ENCODE peak calls at places on chromosomes 3 and 15, in six cellular contexts. P is hepatocyte, T is fibroblast of mammary gland, J is WERI-Rb-1, Q is MM.1S, R is IMR-90. F is an unnamed sample.

GRCh38 chr3:54846085-54846484 is 81.8 kb downstream of the LRTM1 start:
- DNase-seq in J (no peak), T (no peak), Q (no peak), R (no peak), P (no peak), F (no peak)

GRCh38 chr3:116341916-116342315 is 103.4 kb downstream of the LSAMP start:
- DNase-seq in P (no peak), Q (no peak), T (no peak), R (no peak), J (no peak), F (no peak)

GRCh38 chr3:191217331-191217730 is 18.3 kb downstream of the OSTN start:
- DNase-seq in R (no peak), T (peak; percentile 72), P (no peak), J (no peak), Q (no peak), F (peak; percentile 16)

GRCh38 chr3:102068736-102069135 is 219.4 kb downstream of the NFKBIZ start:
- DNase-seq in J (no peak), Q (no peak), T (no peak), R (no peak), P (no peak), F (no peak)

GRCh38 chr15:36498922-36499321 is 80.5 kb upstream of the CDIN1 start:
- DNase-seq in R (no peak), J (no peak), T (no peak), Q (no peak), P (no peak), F (no peak)

GRCh38 chr15:27454281-27455060 is 483.5 kb downstream of the GABRG3 start:
- DNase-seq in R (peak; percentile 54), Q (no peak), T (peak; percentile 67), J (no peak), P (peak; percentile 24), F (no peak)

GRCh38 chr15:76139368-76140068 is 79.7 kb downstream of the TMEM266 start:
- DNase-seq in J (peak; percentile 76), P (peak; percentile 84), R (peak; percentile 66), Q (peak; percentile 78), T (peak; percentile 77), F (peak; percentile 27)

GRCh38 chr3:71128951-71129350 is 454.6 kb downstream of the FOXP1 start:
- DNase-seq in T (peak; percentile 49), P (no peak), R (no peak), Q (no peak), J (no peak), F (no peak)

GRCh38 chr15:80567721-80568157 is 127.4 kb upstream of the ABHD17C start:
- DNase-seq in P (peak; percentile 87), Q (peak; percentile 52), R (peak; percentile 89), J (peak; percentile 66), T (peak; percentile 86), F (peak; percentile 81)

GRCh38 chr3:103712320-103713008 is 1277.6 kb downstream of the ZPLD1 start:
- DNase-seq in P (no peak), R (peak; percentile 17), T (peak; percentile 2), J (no peak), Q (peak; percentile 18), F (no peak)

GRCh38 chr15:41689834-41690233 is 29.6 kb downstream of the MGA start:
- DNase-seq in J (no peak), Q (no peak), P (no peak), T (no peak), R (no peak), F (no peak)

GRCh38 chr3:101270158-101270557 is 50.2 kb downstream of the IMPG2 start:
- DNase-seq in Q (no peak), R (no peak), P (no peak), J (no peak), T (no peak), F (no peak)

GRCh38 chr3:79491029-79491634 is 276.7 kb downstream of the ROBO1 start:
- DNase-seq in J (no peak), P (no peak), R (no peak), Q (no peak), T (peak; percentile 1), F (no peak)

GRCh38 chr15:85770014-85770721 is 24.6 kb downstream of the KLHL25 start:
- DNase-seq in P (no peak), R (no peak), T (no peak), Q (no peak), J (no peak), F (no peak)

GRCh38 chr3:15703346-15703745 is 94.4 kb downstream of the ANKRD28 start:
- DNase-seq in P (no peak), Q (no peak), R (no peak), T (no peak), J (no peak), F (no peak)

GRCh38 chr3:123285931-123286307 is 84.2 kb downstream of the SEC22A start:
- DNase-seq in P (no peak), J (no peak), R (no peak), T (no peak), Q (no peak), F (no peak)

GRCh38 chr3:128994581-128995161 is 795 bp upstream of the CFAP92 start:
- DNase-seq in J (no peak), Q (no peak), P (no peak), T (no peak), R (no peak), F (no peak)

GRCh38 chr3:125245521-125245920 is 33.0 kb upstream of the SLC12A8 start:
- DNase-seq in J (no peak), Q (no peak), R (peak; percentile 83), P (no peak), T (peak; percentile 47), F (no peak)

GRCh38 chr15:31905054-31905453 is 125.3 kb upstream of the CHRNA7 start:
- DNase-seq in R (no peak), P (peak; percentile 6), J (peak; percentile 10), T (no peak), Q (no peak), F (no peak)

GRCh38 chr3:101484805-101485620 is 28.0 kb downstream of the SENP7 start:
- DNase-seq in Q (no peak), T (peak; percentile 53), J (no peak), R (peak; percentile 63), P (peak; percentile 8), F (no peak)

GRCh38 chr15:64921711-64922110 is 10.0 kb downstream of the ANKDD1A start:
- DNase-seq in P (no peak), Q (no peak), T (no peak), J (no peak), R (no peak), F (no peak)

GRCh38 chr3:189824629-189825312 is 193.6 kb downstream of the TP63 start:
- DNase-seq in Q (no peak), J (no peak), P (peak; percentile 32), R (peak; percentile 91), T (peak; percentile 94), F (peak; percentile 71)

GRCh38 chr3:189820365-189820720 is 189.2 kb downstream of the TP63 start:
- DNase-seq in Q (no peak), R (no peak), T (no peak), P (no peak), J (no peak), F (no peak)

GRCh38 chr3:189826566-189826965 is 195.4 kb downstream of the TP63 start:
- DNase-seq in P (no peak), T (no peak), J (no peak), R (no peak), Q (no peak), F (no peak)

GRCh38 chr3:189821251-189821650 is 190.1 kb downstream of the TP63 start:
- DNase-seq in Q (no peak), R (no peak), J (no peak), P (no peak), T (no peak), F (no peak)

GRCh38 chr3:189822726-189823125 is 191.5 kb downstream of the TP63 start:
- DNase-seq in R (no peak), P (no peak), Q (no peak), T (no peak), J (no peak), F (no peak)
- TF ChIP-seq CTCF in R (no peak), P (no peak), Q (no peak), T (no peak), J (no peak), F (no peak)

DNA sequence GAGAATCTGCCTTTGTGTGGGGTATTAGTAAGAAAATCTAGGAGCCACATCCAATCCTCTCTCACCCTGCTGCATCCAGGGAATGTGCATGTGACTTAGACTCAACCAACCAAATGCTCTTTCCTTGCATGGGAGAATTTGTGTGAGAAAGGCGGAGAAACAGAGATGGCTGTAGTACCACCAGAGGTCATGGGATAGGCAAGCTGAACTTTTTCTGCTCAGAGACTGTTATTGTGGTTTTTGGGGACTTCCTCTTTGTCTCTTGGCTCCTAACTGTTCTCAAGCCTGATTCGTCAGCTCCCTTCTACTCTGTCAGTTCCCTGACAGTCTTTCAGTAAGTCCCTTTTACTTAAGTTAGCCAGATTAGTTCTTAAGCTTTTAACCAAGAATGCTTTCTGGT is 2.6 kb upstream of the ZSCAN2 start:
- DNase-seq in Q (peak; percentile 81), R (peak; percentile 24), P (no peak), T (peak; percentile 32), J (peak; percentile 17), F (no peak)
- H3K4me3 ChIP-seq in Q (no peak overlapping the region), R (no peak overlapping the region), P (no peak overlapping the region), T (no peak overlapping the region), J (no peak overlapping the region), F (no peak overlapping the region)

GRCh38 chr3:134311693-134312071 is 61.0 kb upstream of the RYK start:
- DNase-seq in P (no peak), Q (no peak), J (no peak), T (no peak), R (no peak), F (no peak)

GRCh38 chr3:134312072-134312872 is 61.6 kb upstream of the RYK start:
- DNase-seq in Q (no peak), J (no peak), P (no peak), T (peak; percentile 66), R (no peak), F (no peak)

GRCh38 chr3:134314588-134315285 is 59.5 kb downstream of the AMOTL2 start:
- DNase-seq in Q (no peak), T (peak; percentile 47), R (no peak), J (peak; percentile 52), P (no peak), F (no peak)

GRCh38 chr3:134313839-134314587 is 60.2 kb downstream of the AMOTL2 start:
- DNase-seq in R (no peak), Q (no peak), T (peak; percentile 48), J (no peak), P (no peak), F (no peak)

GRCh38 chr3:134312873-134313838 is 61.1 kb downstream of the AMOTL2 start:
- DNase-seq in T (peak; percentile 62), P (peak; percentile 81), Q (no peak), R (peak; percentile 76), J (no peak), F (no peak)
- TF ChIP-seq CTCF in T (no peak), P (peak; percentile 62), Q (no peak), R (peak; percentile 38), J (no peak), F (peak; percentile 41)

DNA sequence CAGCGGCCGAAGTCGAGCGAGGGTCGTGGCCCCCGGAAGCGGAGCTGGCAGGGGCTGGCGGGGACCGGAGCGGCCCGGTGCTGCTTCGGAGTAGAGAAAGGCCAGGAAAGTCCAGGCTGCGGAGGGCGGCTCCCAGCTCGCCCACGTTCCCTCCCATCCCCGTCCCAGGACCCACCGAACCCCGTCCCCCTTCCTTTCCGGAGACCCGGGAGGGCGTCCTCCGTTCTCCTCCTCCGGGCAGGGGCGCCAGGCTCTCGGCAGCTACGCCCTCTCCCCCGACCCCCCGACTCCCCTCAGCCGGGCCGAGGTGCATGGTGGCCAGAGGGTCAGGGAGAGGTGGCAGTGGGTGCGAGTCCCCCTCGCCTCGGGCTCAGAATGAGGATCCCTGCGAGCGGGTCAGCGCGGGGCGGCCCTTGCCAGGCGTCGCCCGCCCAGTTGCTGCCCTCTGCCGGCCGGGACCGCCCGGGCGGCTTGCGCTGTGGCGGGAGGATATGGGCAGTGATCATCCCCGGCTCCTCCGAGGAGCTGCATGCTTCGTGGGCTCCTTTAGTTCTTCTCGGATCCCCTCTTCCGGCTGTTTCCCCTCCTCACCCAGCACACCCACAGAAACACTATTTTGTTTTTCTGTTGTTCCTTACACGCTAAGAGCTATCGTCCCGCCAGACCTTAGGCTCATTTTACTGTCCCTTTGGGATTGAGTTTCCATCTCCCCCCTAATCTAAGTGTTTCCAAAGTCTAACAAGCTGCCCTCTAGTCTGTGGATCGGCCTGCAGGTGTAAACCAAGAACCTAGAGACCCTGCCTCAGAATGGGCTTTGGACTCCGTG is 744 bp upstream of the ALDH1A2 start:
- DNase-seq in Q (peak; percentile 32), T (peak; percentile 34), R (peak; percentile 4), P (peak; percentile 87), J (peak; percentile 77), F (no peak)
- H3K4me3 ChIP-seq in Q (peak overlapping the region; percentile 44), T (peak overlapping the region; percentile 34), R (peak overlapping the region; percentile 34), P (peak overlapping the region; percentile 59), J (peak overlapping the region; percentile 74), F (peak overlapping the region; percentile 24)

F was measured in AG09309.